ENCODE peak calls at places on chromosome 6, in seven cellular contexts. G, W, A, S, X, K and Y are unnamed samples.

GRCh38 chr6:80165143-80165542 is 58.7 kb downstream of the BCKDHB start:
- DNase-seq in G (no peak), W (no peak), A (no peak), S (no peak), X (peak; percentile 33), K (no peak), Y (no peak)

GRCh38 chr6:17419189-17419575 is 25.8 kb downstream of the CAP2 start:
- DNase-seq in G (no peak), W (no peak), A (no peak), S (no peak), X (peak; percentile 14), K (no peak), Y (no peak)

GRCh38 chr6:88490865-88491264 is 324.7 kb upstream of the CNR1 start:
- DNase-seq in G (no peak), W (no peak), A (no peak), S (no peak), X (peak; percentile 42), K (peak; percentile 37), Y (no peak)

GRCh38 chr6:65289491-65289890 is 417.5 kb downstream of the EYS start:
- DNase-seq in G (no peak), W (no peak), A (no peak), S (no peak), X (peak; percentile 59), K (no peak), Y (no peak)

GRCh38 chr6:149015224-149015876 is 268.5 kb downstream of the UST start:
- DNase-seq in G (no peak), W (no peak), A (no peak), S (no peak), X (peak; percentile 76), K (no peak), Y (no peak)

GRCh38 chr6:129938242-129939020 is 77.3 kb upstream of the TMEM244 start:
- DNase-seq in G (no peak), W (no peak), A (no peak), S (no peak), X (no peak), K (no peak), Y (no peak)

GRCh38 chr6:68651018-68651985 is 16.2 kb downstream of the ADGRB3 start:
- DNase-seq in G (no peak), W (no peak), A (no peak), S (no peak), X (peak; percentile 73), K (no peak), Y (no peak)

GRCh38 chr6:134230087-134230717 is 87.7 kb downstream of the SGK1 start:
- DNase-seq in G (no peak), W (no peak), A (no peak), S (no peak), X (no peak), K (peak; percentile 36), Y (no peak)

GRCh38 chr6:142258305-142258704 is 43.5 kb upstream of the ADGRG6 start:
- DNase-seq in G (no peak), W (no peak), A (no peak), S (no peak), X (no peak), K (no peak), Y (no peak)

GRCh38 chr6:168193816-168194701 is 115.0 kb upstream of the FRMD1 start:
- DNase-seq in G (peak; percentile 11), W (no peak), A (no peak), S (no peak), X (peak; percentile 41), K (no peak), Y (no peak)

GRCh38 chr6:12280458-12280857 is 9.7 kb upstream of the EDN1 start:
- DNase-seq in G (no peak), W (no peak), A (no peak), S (no peak), X (peak; percentile 31), K (no peak), Y (no peak)

GRCh38 chr6:39804666-39805065 is 12.5 kb downstream of the DAAM2 start:
- DNase-seq in G (no peak), W (no peak), A (no peak), S (no peak), X (peak; percentile 56), K (peak; percentile 36), Y (no peak)

GRCh38 chr6:127641905-127642304 is 64.9 kb downstream of the C6orf58 start:
- DNase-seq in G (no peak), W (no peak), A (no peak), S (no peak), X (peak; percentile 51), K (no peak), Y (no peak)
- TF ChIP-seq CTCF in G (no peak), W (no peak), A (peak; percentile 13), S (peak; percentile 70), X (peak; percentile 80), K (peak; percentile 19), Y (no peak)

GRCh38 chr6:21666200-21666671 is 72.7 kb downstream of the SOX4 start:
- DNase-seq in G (peak; percentile 59), W (peak; percentile 70), A (no peak), S (no peak), X (peak; percentile 24), K (no peak), Y (no peak)
- H3K4me3 ChIP-seq in G (peak overlapping the region; percentile 80), W (peak overlapping the region; percentile 76), A (peak overlapping the region; percentile 37), S (peak overlapping the region; percentile 44), X (peak overlapping the region; percentile 39), K (peak overlapping the region; percentile 42), Y (peak overlapping the region; percentile 87)

DNA sequence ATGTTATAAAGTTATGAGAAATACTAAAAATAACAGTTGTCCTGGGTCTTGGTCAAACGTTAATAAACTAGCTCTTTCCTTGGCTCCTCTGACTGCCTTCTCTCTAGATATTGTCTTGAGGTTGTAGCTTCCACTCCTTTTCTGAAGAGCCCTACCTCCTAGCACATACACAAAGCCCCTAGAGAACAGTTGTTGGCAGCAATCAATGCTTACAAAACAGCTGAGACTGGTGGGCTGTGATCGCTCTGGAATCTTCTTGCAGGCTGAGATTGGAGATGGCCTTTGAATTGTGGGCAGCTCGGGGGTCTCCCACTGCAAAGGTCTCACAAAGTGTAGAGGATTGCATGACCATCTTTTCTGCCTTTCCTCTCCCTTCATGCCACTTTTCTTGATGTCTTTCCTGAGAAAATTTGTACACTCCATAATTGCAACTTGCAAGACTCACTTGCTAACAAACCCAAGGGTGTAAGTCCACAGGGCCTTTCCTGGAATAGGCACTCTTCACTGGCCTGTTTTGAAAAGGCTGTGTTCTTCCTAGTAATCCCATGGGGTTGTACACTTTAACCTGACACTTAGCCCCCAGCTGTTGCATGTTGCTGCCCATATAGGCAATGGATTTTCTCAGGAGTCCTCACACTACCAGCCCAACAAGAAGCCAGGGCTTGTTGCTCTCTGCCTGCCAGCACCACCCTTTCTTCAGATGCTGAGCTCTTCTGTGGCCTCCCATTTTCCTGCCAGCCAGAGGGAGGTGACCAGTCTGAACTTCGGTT is 99.9 kb downstream of the TCP11 start:
- DNase-seq in G (no peak), W (no peak), A (no peak), S (no peak), X (no peak), K (no peak), Y (no peak)
- H3K4me1 ChIP-seq in G (no peaks in the 10 kb centered on the region), W (peaks cover 6% of the 10 kb centered on the region), A (peaks cover 6% of the 10 kb centered on the region), S (no peaks in the 10 kb centered on the region), X (peaks cover 13% of the 10 kb centered on the region), K (peaks cover 26% of the 10 kb centered on the region), Y (peaks cover 57% of the 10 kb centered on the region)

GRCh38 chr6:75863784-75864183 is 114.7 kb downstream of the MYO6 start:
- DNase-seq in G (no peak), W (no peak), A (no peak), S (no peak), X (no peak), K (no peak), Y (no peak)

DNA sequence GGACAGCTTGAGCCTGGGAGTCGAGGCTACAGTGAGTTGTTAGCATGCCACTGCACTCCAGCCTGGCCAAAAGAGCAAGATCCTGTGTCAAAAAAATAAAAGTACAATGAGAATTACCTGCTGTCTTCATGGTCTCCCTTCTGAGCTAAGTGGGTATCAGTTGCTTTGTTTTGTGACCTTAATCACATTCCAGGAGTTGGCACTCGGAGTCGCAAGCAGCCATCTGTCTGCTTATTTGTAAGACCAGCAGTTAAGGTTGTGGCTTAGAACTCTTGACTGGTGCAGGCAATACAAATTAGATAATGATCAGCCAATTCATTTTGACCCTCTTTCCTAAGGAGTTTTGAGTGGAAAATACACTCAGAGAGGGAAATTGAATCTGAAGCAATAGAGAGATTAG is 114.0 kb downstream of the MYO6 start:
- DNase-seq in G (no peak), W (no peak), A (no peak), S (no peak), X (no peak), K (no peak), Y (no peak)
- TF ChIP-seq CTCF in G (no peak), W (no peak), A (no peak), S (no peak), X (no peak), K (no peak), Y (no peak)

DNA sequence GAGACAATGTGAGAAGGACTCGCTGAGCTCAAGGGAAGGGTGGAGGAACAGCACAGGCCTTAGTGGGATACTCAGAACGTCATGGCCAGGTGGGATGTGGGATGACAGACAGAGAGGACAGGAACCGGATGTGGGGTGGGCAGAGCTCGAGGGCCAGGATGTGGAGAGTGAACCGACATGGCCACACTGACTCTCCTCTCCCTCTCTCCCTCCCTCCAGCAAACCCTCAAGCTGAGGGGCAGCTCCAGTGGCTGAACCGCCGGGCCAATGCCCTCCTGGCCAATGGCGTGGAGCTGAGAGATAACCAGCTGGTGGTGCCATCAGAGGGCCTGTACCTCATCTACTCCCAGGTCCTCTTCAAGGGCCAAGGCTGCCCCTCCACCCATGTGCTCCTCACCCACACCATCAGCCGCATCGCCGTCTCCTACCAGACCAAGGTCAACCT is 1.6 kb downstream of the TNF start:
- DNase-seq in G (no peak), W (no peak), A (no peak), S (no peak), X (no peak), K (no peak), Y (no peak)
- H3K4me3 ChIP-seq in G (no peak overlapping the region), W (no peak overlapping the region), A (no peak overlapping the region), S (no peak overlapping the region), X (no peak overlapping the region), K (no peak overlapping the region), Y (peak overlapping the region; percentile 67)

GRCh38 chr6:107648983-107649382 is 159.1 kb downstream of the SOBP start:
- DNase-seq in G (no peak), W (no peak), A (no peak), S (no peak), X (no peak), K (no peak), Y (no peak)
- H3K4me1 ChIP-seq in G (no peaks in the 10 kb centered on the region), W (no peaks in the 10 kb centered on the region), A (no peaks in the 10 kb centered on the region), S (no peaks in the 10 kb centered on the region), X (peaks cover 18% of the 10 kb centered on the region), K (no peaks in the 10 kb centered on the region), Y (no peaks in the 10 kb centered on the region)

GRCh38 chr6:18823782-18824386 is 436.7 kb downstream of the RNF144B start:
- DNase-seq in G (no peak), W (no peak), A (no peak), S (no peak), X (peak; percentile 11), K (no peak), Y (no peak)
- TF ChIP-seq CTCF in G (no peak), W (no peak), A (peak; percentile 29), S (peak; percentile 45), X (peak; percentile 28), K (no peak), Y (no peak)

DNA sequence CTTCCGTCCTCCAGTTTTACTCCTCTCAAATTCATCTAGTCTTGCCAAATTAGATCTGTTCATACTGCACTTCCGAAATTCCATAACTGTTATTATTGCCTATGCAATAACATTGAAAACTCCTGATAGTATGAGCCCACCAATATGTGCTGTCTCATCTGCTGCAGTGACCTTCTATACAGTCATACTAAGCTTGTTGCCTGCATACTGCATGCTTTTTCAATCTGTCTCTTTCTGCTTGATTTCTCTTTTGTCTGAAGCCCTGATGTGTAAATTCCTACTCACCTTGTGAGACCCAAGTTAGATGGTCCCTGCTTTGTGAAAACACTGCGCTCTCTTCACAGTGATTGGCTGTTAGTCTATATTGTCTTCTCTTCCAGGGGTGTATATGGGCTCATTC is 1.1 kb downstream of the TBP start:
- DNase-seq in G (no peak), W (no peak), A (no peak), S (no peak), X (no peak), K (no peak), Y (no peak)
- H3K4me3 ChIP-seq in G (no peak overlapping the region), W (peak overlapping the region; percentile 84), A (peak overlapping the region; percentile 93), S (no peak overlapping the region), X (peak overlapping the region; percentile 68), K (no peak overlapping the region), Y (peak overlapping the region; percentile 94)